ENCODE peak calls at places on chromosomes 6 and 20, in four cellular contexts. O, V, K and M are unnamed samples.

GRCh38 chr6:110878751-110879539 is 4.4 kb downstream of the AMD1 start:
- DNase-seq in V (no peak), K (peak), O (no peak), M (peak)

GRCh38 chr6:38213275-38213674 is 393.7 kb downstream of the ZFAND3 start:
- DNase-seq in V (no peak), O (no peak), K (no peak), M (no peak)

GRCh38 chr20:50708845-50709555 is 17.7 kb upstream of the RIPOR3 start:
- DNase-seq in V (no peak), O (no peak), K (no peak), M (no peak)

GRCh38 chr6:21905531-21905930 is 312.0 kb downstream of the SOX4 start:
- DNase-seq in V (no peak), O (no peak), K (no peak), M (no peak)

GRCh38 chr6:144064831-144065668 is 30.3 kb downstream of the SF3B5 start:
- DNase-seq in V (no peak), K (no peak), O (peak), M (no peak)

GRCh38 chr6:63649269-63649668 is 13.7 kb downstream of the PHF3 start:
- DNase-seq in O (no peak), K (no peak), V (no peak), M (no peak)

GRCh38 chr6:121733216-121733615 is 297.8 kb downstream of the GJA1 start:
- DNase-seq in O (no peak), K (no peak), V (no peak), M (no peak)

GRCh38 chr6:169968541-169969270 is 217.3 kb downstream of the ERMARD start:
- DNase-seq in O (peak), V (no peak), K (no peak), M (no peak)

GRCh38 chr6:23419046-23419445 is 707.0 kb upstream of the NRSN1 start:
- DNase-seq in V (no peak), K (no peak), O (no peak), M (no peak)

GRCh38 chr6:12066297-12066696 is 54.2 kb downstream of the HIVEP1 start:
- DNase-seq in O (no peak), K (no peak), V (no peak), M (no peak)

GRCh38 chr20:56574531-56575142 is 41.6 kb downstream of the FAM209B start:
- DNase-seq in V (no peak), K (no peak), O (peak), M (no peak)

GRCh38 chr6:41451515-41452163 is 94.5 kb upstream of the FOXP4 start:
- DNase-seq in O (peak), V (no peak), K (no peak), M (no peak)

GRCh38 chr6:39360378-39360777 is 37.9 kb upstream of the KCNK16 start:
- DNase-seq in K (no peak), O (no peak), V (no peak), M (no peak)

GRCh38 chr6:39361657-39362486 is 39.4 kb upstream of the KCNK16 start:
- DNase-seq in K (peak), V (peak), O (peak), M (peak)

GRCh38 chr6:39365281-39366074 is 43.0 kb upstream of the KCNK16 start:
- DNase-seq in O (no peak), V (no peak), K (no peak), M (no peak)

GRCh38 chr6:39363280-39363679 is 40.8 kb upstream of the KCNK16 start:
- DNase-seq in K (no peak), V (no peak), O (no peak), M (no peak)

GRCh38 chr6:39362487-39362865 is 40.0 kb upstream of the KCNK16 start:
- DNase-seq in O (no peak), K (no peak), V (no peak), M (no peak)
- TF ChIP-seq CTCF in O (no peak), K (no peak), V (no peak), M (peak)

DNA sequence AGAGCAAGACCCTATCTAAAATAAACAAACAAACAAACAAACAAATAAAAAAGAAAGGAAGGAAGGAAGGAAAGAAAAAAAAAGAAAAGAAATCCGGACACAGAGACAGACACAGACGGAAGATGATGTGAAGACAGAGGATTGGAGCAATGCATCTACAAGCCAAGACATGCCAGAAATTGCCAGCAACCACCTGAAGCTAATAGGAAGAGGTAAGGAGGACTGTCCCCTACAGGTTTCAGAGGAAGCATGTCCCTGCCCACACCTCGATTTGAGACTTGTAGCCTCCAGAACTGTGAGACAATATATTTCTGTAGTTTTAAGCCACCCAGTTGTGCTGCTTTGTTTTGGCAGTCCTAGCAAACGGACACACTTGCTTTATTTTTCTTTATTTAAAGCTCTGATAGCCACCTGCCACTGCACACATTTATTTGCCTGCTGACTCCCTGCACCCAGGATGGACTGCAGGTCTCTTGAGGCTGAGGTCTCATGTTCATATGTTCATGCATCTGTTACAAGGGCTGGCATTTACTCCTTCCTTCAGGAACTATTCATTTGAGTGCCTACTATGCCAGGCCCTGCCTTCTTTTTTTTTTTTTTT is 20.7 kb upstream of the ZMYND8 start:
- DNase-seq in K (no peak), V (no peak), O (no peak), M (no peak)
- TF ChIP-seq CTCF in K (no peak), V (no peak), O (no peak), M (no peak)

GRCh38 chr6:35731736-35732532 is 4.9 kb upstream of the ARMC12 start:
- DNase-seq in K (peak), V (peak), O (peak), M (peak)
- TF ChIP-seq CTCF in K (no peak), V (no peak), O (peak), M (no peak)

GRCh38 chr6:161074496-161075140 is 83.0 kb downstream of the MAP3K4 start:
- DNase-seq in K (no peak), V (no peak), O (no peak), M (no peak)
- TF ChIP-seq CTCF in K (no peak), V (no peak), O (no peak), M (no peak)

DNA sequence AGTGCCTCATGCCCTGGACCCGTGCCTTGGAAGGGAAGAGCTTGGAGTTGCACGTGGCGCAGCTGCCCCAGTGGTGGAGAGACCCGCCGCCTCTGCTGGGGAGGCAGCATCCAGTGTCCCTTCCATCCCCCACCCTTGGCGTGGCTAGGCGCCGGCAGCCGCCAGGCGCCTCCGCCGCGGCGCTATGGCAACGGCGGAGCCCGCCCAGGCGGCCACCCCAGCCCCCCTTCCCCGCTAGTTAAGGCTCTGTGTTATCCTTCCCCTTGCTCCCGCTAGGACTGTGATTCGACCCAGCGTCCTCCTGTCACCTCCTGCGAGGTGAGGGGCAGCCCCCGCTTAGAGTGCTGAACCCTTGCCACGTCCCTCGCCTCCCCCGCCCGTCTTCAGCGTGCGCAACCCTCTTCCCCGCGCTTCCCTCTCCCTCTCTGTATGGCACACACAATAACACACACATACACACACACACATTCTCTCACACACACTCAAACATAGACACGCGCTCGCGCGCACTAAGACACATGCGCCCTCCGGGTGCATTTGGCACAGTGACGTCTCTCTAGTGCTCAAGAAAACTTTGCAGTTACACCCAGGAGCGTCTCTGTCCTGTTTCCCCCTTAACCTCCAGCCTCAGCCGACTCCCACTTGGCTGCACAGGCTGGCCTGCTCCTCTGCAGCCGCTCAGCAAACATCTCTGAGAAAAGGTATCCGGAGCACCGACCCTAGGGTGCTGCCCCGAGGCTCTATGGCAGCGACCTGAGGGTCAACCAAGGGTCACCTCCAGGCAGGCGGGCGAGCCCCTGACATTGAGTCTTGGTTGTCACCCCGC is 8.5 kb downstream of the GRIK2 start:
- DNase-seq in V (no peak), K (peak), O (no peak), M (peak)
- TF ChIP-seq CTCF in V (no peak), K (no peak), O (no peak), M (no peak)

DNA sequence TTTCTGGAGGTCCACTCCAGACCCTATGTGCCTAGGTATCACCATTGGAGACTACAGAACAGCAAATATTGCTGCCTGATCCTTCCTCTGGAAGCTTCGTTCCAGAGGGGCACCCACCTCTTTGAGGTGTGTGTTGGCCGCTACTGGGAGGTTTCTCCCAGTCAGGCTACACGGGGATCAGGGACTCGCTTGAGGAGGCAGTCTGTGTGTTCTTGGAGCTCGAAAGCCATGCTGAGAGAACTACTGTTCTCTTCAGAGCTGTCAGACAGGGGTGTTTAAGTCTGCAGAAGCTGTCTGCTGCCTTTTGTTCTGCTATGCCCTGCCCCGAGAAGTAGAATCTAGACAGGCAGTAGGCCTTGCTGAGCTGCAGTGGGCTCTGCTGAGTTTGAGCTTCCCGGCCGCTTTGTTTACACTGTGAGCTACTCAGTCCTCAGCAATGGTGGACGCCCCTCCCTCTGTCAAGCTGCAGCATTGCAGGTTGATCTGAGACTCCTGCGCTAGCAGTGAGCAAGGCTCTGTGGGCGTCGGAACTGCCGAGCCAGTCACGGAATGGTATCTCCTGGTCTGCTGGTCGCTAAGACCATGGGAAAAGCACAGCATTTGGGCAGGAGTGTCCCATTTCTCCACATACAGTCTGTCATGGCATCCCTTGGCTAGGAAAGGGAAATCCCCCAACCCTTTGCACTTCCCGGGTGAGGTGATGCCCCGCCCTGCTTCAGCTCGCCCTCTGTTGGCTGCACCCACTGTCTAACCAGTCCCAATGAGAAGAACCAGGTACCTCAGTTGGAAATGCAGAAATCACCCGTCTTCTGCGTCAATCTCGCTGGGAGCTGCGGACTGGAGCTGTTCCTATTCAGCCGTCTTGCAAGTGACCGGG is 32.5 kb upstream of the ASCC3 start:
- DNase-seq in V (no peak), O (no peak), K (peak), M (no peak)
- TF ChIP-seq CTCF in V (no peak), O (no peak), K (no peak), M (no peak)

DNA sequence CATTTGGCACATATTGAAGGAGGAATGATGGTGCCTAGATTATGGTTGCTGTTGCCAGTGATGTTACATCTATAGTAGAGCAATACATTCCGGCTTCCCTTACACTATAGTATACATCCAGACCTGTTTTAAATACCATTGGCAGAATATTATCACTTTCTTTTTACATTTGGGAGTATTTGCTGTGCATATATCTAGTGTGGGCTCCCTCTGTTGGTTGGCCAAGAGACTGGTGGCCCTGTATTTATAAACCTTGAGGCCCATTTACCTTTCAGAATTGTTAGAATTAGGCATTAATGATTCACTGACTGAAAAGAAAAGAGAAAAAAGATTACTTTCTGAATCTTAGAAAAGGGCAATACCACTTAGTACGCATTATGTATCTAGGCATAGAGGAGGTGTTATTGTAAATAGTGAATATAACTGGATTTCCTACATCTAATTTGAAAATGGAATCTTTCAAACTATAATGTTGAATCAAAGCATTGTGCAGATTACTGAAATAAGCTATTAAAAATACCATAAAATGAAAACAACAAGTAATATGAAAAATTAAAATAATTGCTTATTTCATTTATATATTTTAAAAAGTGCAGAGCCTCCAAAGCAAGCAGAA is 628.8 kb upstream of the MAN1A1 start:
- DNase-seq in V (no peak), O (no peak), K (no peak), M (peak)
- TF ChIP-seq CTCF in V (peak), O (peak), K (peak), M (peak)